ENCODE peak calls at places on chromosomes 5 and 9, in eight cellular contexts. One of them, this sample, is unnamed.

GRCh38 chr9:88418715-88419540 is 30.7 kb downstream of the SPIN1 start:
- DNase-seq in NB4: peak
- DNase-seq in naive thymus-derived CD8-positive, alpha-beta T cell: no peak
- DNase-seq in OCI-LY7: no peak
- DNase-seq in cardiac fibroblast: peak
- DNase-seq in GOT3: no peak
- DNase-seq in IMR-90: no peak
- DNase-seq in epithelial cell of prostate: peak
- DNase-seq in this sample: no peak

GRCh38 chr9:38334234-38334633 is 58.3 kb upstream of the ALDH1B1 start:
- DNase-seq in NB4: no peak
- DNase-seq in naive thymus-derived CD8-positive, alpha-beta T cell: no peak
- DNase-seq in OCI-LY7: peak
- DNase-seq in cardiac fibroblast: peak
- DNase-seq in GOT3: no peak
- DNase-seq in IMR-90: no peak
- DNase-seq in epithelial cell of prostate: no peak
- DNase-seq in this sample: no peak

GRCh38 chr5:167851416-167851815 is 440.0 kb upstream of the WWC1 start:
- DNase-seq in NB4: no peak
- DNase-seq in naive thymus-derived CD8-positive, alpha-beta T cell: no peak
- DNase-seq in OCI-LY7: no peak
- DNase-seq in cardiac fibroblast: no peak
- DNase-seq in GOT3: no peak
- DNase-seq in IMR-90: no peak
- DNase-seq in epithelial cell of prostate: no peak
- DNase-seq in this sample: no peak

GRCh38 chr9:133529457-133529856 is 4.7 kb upstream of the MYMK start:
- DNase-seq in NB4: no peak
- DNase-seq in naive thymus-derived CD8-positive, alpha-beta T cell: no peak
- DNase-seq in OCI-LY7: no peak
- DNase-seq in cardiac fibroblast: no peak
- DNase-seq in GOT3: no peak
- DNase-seq in IMR-90: no peak
- DNase-seq in epithelial cell of prostate: no peak
- DNase-seq in this sample: no peak

GRCh38 chr5:53166101-53166500 is 56.5 kb upstream of the MOCS2 start:
- DNase-seq in NB4: no peak
- DNase-seq in naive thymus-derived CD8-positive, alpha-beta T cell: no peak
- DNase-seq in OCI-LY7: no peak
- DNase-seq in cardiac fibroblast: peak
- DNase-seq in GOT3: no peak
- DNase-seq in IMR-90: no peak
- DNase-seq in epithelial cell of prostate: no peak
- DNase-seq in this sample: no peak

GRCh38 chr5:95628933-95629332 is 9.0 kb downstream of the GPR150 start:
- DNase-seq in NB4: no peak
- DNase-seq in naive thymus-derived CD8-positive, alpha-beta T cell: no peak
- DNase-seq in OCI-LY7: no peak
- DNase-seq in cardiac fibroblast: no peak
- DNase-seq in GOT3: no peak
- DNase-seq in IMR-90: no peak
- DNase-seq in epithelial cell of prostate: no peak
- DNase-seq in this sample: no peak

GRCh38 chr9:5949103-5949699 is 58.5 kb downstream of the MLANA start:
- DNase-seq in NB4: peak
- DNase-seq in naive thymus-derived CD8-positive, alpha-beta T cell: no peak
- DNase-seq in OCI-LY7: no peak
- DNase-seq in cardiac fibroblast: peak
- DNase-seq in GOT3: no peak
- DNase-seq in IMR-90: peak
- DNase-seq in epithelial cell of prostate: peak
- DNase-seq in this sample: no peak

GRCh38 chr5:177132504-177133118 is 962 bp upstream of the NSD1 start:
- DNase-seq in NB4: peak
- DNase-seq in naive thymus-derived CD8-positive, alpha-beta T cell: peak
- DNase-seq in OCI-LY7: no peak
- DNase-seq in cardiac fibroblast: no peak
- DNase-seq in GOT3: no peak
- DNase-seq in IMR-90: no peak
- DNase-seq in epithelial cell of prostate: no peak
- DNase-seq in this sample: peak

GRCh38 chr5:82614706-82615105 is 336.6 kb upstream of the RPS23 start:
- DNase-seq in NB4: no peak
- DNase-seq in naive thymus-derived CD8-positive, alpha-beta T cell: no peak
- DNase-seq in OCI-LY7: no peak
- DNase-seq in cardiac fibroblast: no peak
- DNase-seq in GOT3: no peak
- DNase-seq in IMR-90: no peak
- DNase-seq in epithelial cell of prostate: no peak
- DNase-seq in this sample: no peak

GRCh38 chr9:81472701-81473100 is 216.6 kb downstream of the TLE1 start:
- DNase-seq in NB4: no peak
- DNase-seq in naive thymus-derived CD8-positive, alpha-beta T cell: no peak
- DNase-seq in OCI-LY7: no peak
- DNase-seq in cardiac fibroblast: no peak
- DNase-seq in GOT3: no peak
- DNase-seq in IMR-90: no peak
- DNase-seq in epithelial cell of prostate: no peak
- DNase-seq in this sample: no peak

GRCh38 chr5:1876708-1877433 is 5.9 kb downstream of the IRX4 start:
- DNase-seq in NB4: no peak
- DNase-seq in naive thymus-derived CD8-positive, alpha-beta T cell: no peak
- DNase-seq in OCI-LY7: no peak
- DNase-seq in cardiac fibroblast: no peak
- DNase-seq in GOT3: no peak
- DNase-seq in IMR-90: no peak
- DNase-seq in epithelial cell of prostate: no peak
- DNase-seq in this sample: no peak

GRCh38 chr5:28523887-28524637 is 1485.7 kb upstream of the CDH9 start:
- DNase-seq in NB4: no peak
- DNase-seq in naive thymus-derived CD8-positive, alpha-beta T cell: no peak
- DNase-seq in OCI-LY7: no peak
- DNase-seq in cardiac fibroblast: peak
- DNase-seq in GOT3: no peak
- DNase-seq in IMR-90: peak
- DNase-seq in epithelial cell of prostate: no peak
- DNase-seq in this sample: no peak

GRCh38 chr9:76593011-76593347 is 134.0 kb downstream of the GCNT1 start:
- DNase-seq in NB4: peak
- DNase-seq in naive thymus-derived CD8-positive, alpha-beta T cell: no peak
- DNase-seq in OCI-LY7: no peak
- DNase-seq in cardiac fibroblast: no peak
- DNase-seq in GOT3: no peak
- DNase-seq in IMR-90: no peak
- DNase-seq in epithelial cell of prostate: no peak
- DNase-seq in this sample: no peak

GRCh38 chr9:91946825-91947224 is 3.2 kb downstream of the ROR2 start:
- DNase-seq in NB4: no peak
- DNase-seq in naive thymus-derived CD8-positive, alpha-beta T cell: no peak
- DNase-seq in OCI-LY7: no peak
- DNase-seq in cardiac fibroblast: no peak
- DNase-seq in GOT3: no peak
- DNase-seq in IMR-90: peak
- DNase-seq in epithelial cell of prostate: no peak
- DNase-seq in this sample: no peak

GRCh38 chr9:16867571-16868311 is 2.7 kb downstream of the BNC2 start:
- DNase-seq in NB4: peak
- DNase-seq in naive thymus-derived CD8-positive, alpha-beta T cell: no peak
- DNase-seq in OCI-LY7: no peak
- DNase-seq in cardiac fibroblast: peak
- DNase-seq in GOT3: no peak
- DNase-seq in IMR-90: peak
- DNase-seq in epithelial cell of prostate: no peak
- DNase-seq in this sample: peak

GRCh38 chr9:36045610-36046009 is 8.9 kb downstream of the RECK start:
- DNase-seq in NB4: no peak
- DNase-seq in naive thymus-derived CD8-positive, alpha-beta T cell: no peak
- DNase-seq in OCI-LY7: no peak
- DNase-seq in cardiac fibroblast: no peak
- DNase-seq in GOT3: no peak
- DNase-seq in IMR-90: no peak
- DNase-seq in epithelial cell of prostate: no peak
- DNase-seq in this sample: no peak

GRCh38 chr9:23552876-23553275 is 273.2 kb downstream of the ELAVL2 start:
- DNase-seq in NB4: no peak
- DNase-seq in naive thymus-derived CD8-positive, alpha-beta T cell: no peak
- DNase-seq in OCI-LY7: no peak
- DNase-seq in cardiac fibroblast: no peak
- DNase-seq in GOT3: no peak
- DNase-seq in IMR-90: no peak
- DNase-seq in epithelial cell of prostate: no peak
- DNase-seq in this sample: no peak

GRCh38 chr5:154176191-154176590 is 14.3 kb upstream of the GALNT10 start:
- DNase-seq in NB4: no peak
- DNase-seq in naive thymus-derived CD8-positive, alpha-beta T cell: no peak
- DNase-seq in OCI-LY7: no peak
- DNase-seq in cardiac fibroblast: peak
- DNase-seq in GOT3: no peak
- DNase-seq in IMR-90: peak
- DNase-seq in epithelial cell of prostate: no peak
- DNase-seq in this sample: no peak

GRCh38 chr5:82735160-82735789 is 341.9 kb downstream of the TMEM167A start:
- DNase-seq in NB4: peak
- DNase-seq in naive thymus-derived CD8-positive, alpha-beta T cell: no peak
- DNase-seq in OCI-LY7: no peak
- DNase-seq in cardiac fibroblast: peak
- DNase-seq in GOT3: no peak
- DNase-seq in IMR-90: peak
- DNase-seq in epithelial cell of prostate: no peak
- DNase-seq in this sample: no peak